ENCODE peak calls at places on chromosomes 3 and 15, in four cellular contexts. Y is stomach; J is effector CD4-positive, alpha-beta T cell; O is ACHN. B is an unnamed sample.

GRCh38 chr15:43792761-43793493 is 807 bp downstream of the SERF2 start:
- DNase-seq in Y (no peak), J (no peak), O (peak; percentile 16), B (peak; percentile 57)

GRCh38 chr15:60973637-60974415 is 255.3 kb downstream of the RORA start:
- DNase-seq in Y (no peak), J (no peak), O (no peak), B (peak; percentile 36)

GRCh38 chr3:182248349-182248880 is 536.7 kb downstream of the SOX2 start:
- DNase-seq in Y (no peak), J (no peak), O (peak; percentile 18), B (no peak)

GRCh38 chr3:149417174-149417573 is 39.7 kb upstream of the TM4SF1 start:
- DNase-seq in Y (no peak), J (no peak), O (peak; percentile 33), B (no peak)

GRCh38 chr15:33226559-33227181 is 32.2 kb upstream of the FMN1 start:
- DNase-seq in Y (peak; percentile 66), J (no peak), O (peak; percentile 88), B (peak; percentile 16)

GRCh38 chr3:32569540-32570425 is 875 bp downstream of the DYNC1LI1 start:
- DNase-seq in Y (peak; percentile 67), J (peak; percentile 26), O (peak; percentile 49), B (peak; percentile 27)

GRCh38 chr3:49733551-49733950 is 9.8 kb upstream of the GMPPB start:
- DNase-seq in Y (no peak), J (no peak), O (no peak), B (no peak)

GRCh38 chr15:96416934-96417759 is 86.6 kb downstream of the NR2F2 start:
- DNase-seq in Y (peak; percentile 60), J (no peak), O (peak; percentile 41), B (no peak)

GRCh38 chr15:25678498-25678865 is 184.6 kb downstream of the ATP10A start:
- DNase-seq in Y (no peak), J (no peak), O (no peak), B (no peak)

GRCh38 chr15:73851679-73852078 is 21.7 kb upstream of the TBC1D21 start:
- DNase-seq in Y (no peak), J (peak; percentile 6), O (peak; percentile 64), B (peak; percentile 59)

GRCh38 chr15:99123706-99124451 is 19.0 kb downstream of the SYNM start:
- DNase-seq in Y (peak; percentile 78), J (no peak), O (peak; percentile 95), B (peak; percentile 95)

GRCh38 chr3:187678869-187679268 is 8.7 kb upstream of the SST start:
- DNase-seq in Y (peak; percentile 37), J (no peak), O (peak; percentile 44), B (peak; percentile 77)

GRCh38 chr3:58005662-58006061 is 2.6 kb upstream of the FLNB start:
- DNase-seq in Y (no peak), J (no peak), O (no peak), B (peak; percentile 80)

GRCh38 chr15:62403164-62403809 is 238.2 kb upstream of the C2CD4B start:
- DNase-seq in Y (no peak), J (no peak), O (peak; percentile 53), B (peak; percentile 88)

GRCh38 chr3:156211583-156211982 is 91.2 kb downstream of the KCNAB1 start:
- DNase-seq in Y (no peak), J (no peak), O (no peak), B (no peak)

GRCh38 chr3:107367353-107367752 is 9.9 kb upstream of the CCDC54 start:
- DNase-seq in Y (no peak), J (no peak), O (peak; percentile 49), B (peak; percentile 57)

GRCh38 chr15:57694264-57694663 is 12.2 kb upstream of the POLR2M start:
- DNase-seq in Y (no peak), J (no peak), O (no peak), B (no peak)

GRCh38 chr3:185362850-185363661 is at the start of gene MAP3K13:
- DNase-seq in Y (peak; percentile 82), J (peak; percentile 2), O (peak; percentile 91), B (peak; percentile 93)

GRCh38 chr3:41489205-41489604 is 289.9 kb downstream of the CTNNB1 start:
- DNase-seq in Y (no peak), J (no peak), O (no peak), B (no peak)

GRCh38 chr15:58038426-58039106 is 26.9 kb downstream of the ALDH1A2 start:
- DNase-seq in Y (peak; percentile 52), J (no peak), O (no peak), B (no peak)

GRCh38 chr3:12194669-12195161 is 36.0 kb upstream of the TIMP4 start:
- DNase-seq in Y (peak; percentile 66), J (no peak), O (peak; percentile 85), B (no peak)

GRCh38 chr3:124730920-124731297 is 657 bp downstream of the UMPS start:
- DNase-seq in Y (no peak), J (no peak), O (no peak), B (no peak)

GRCh38 chr15:89917442-89918085 is 4.8 kb upstream of the ARPIN start:
- DNase-seq in Y (no peak), J (no peak), O (no peak), B (no peak)

GRCh38 chr3:120652896-120653545 is 29.0 kb downstream of the HGD start:
- DNase-seq in Y (peak; percentile 60), J (no peak), O (no peak), B (no peak)

GRCh38 chr15:57973534-57973933 is 92.0 kb downstream of the ALDH1A2 start:
- DNase-seq in Y (no peak), J (no peak), O (no peak), B (no peak)

GRCh38 chr15:88651971-88652370 is 13.2 kb downstream of the ISG20 start:
- DNase-seq in Y (no peak), J (no peak), O (no peak), B (no peak)

GRCh38 chr15:57972801-57973311 is 92.7 kb downstream of the ALDH1A2 start:
- DNase-seq in Y (no peak), J (no peak), O (no peak), B (no peak)

GRCh38 chr3:133562376-133562775 is 11.1 kb upstream of the CDV3 start:
- DNase-seq in Y (no peak), J (no peak), O (no peak), B (no peak)

GRCh38 chr15:91456251-91456718 is 356.2 kb downstream of the SV2B start:
- DNase-seq in Y (no peak), J (no peak), O (peak; percentile 70), B (no peak)

GRCh38 chr15:61582092-61582491 is 353.0 kb upstream of the RORA start:
- DNase-seq in Y (no peak), J (no peak), O (no peak), B (no peak)

GRCh38 chr15:99704444-99704838 is 28.8 kb downstream of the LYSMD4 start:
- DNase-seq in Y (no peak), J (peak; percentile 34), O (peak; percentile 83), B (peak; percentile 59)

GRCh38 chr15:69557340-69558137 is 104.9 kb downstream of the RPLP1 start:
- DNase-seq in Y (peak; percentile 37), J (no peak), O (peak; percentile 94), B (peak; percentile 93)

GRCh38 chr15:69591905-69592508 is 139.4 kb downstream of the RPLP1 start:
- DNase-seq in Y (no peak), J (no peak), O (no peak), B (no peak)

GRCh38 chr3:18386274-18386673 is 38.9 kb downstream of the SATB1 start:
- DNase-seq in Y (no peak), J (no peak), O (no peak), B (no peak)

GRCh38 chr3:133330043-133330442 is 69.8 kb upstream of the BFSP2 start:
- DNase-seq in Y (no peak), J (no peak), O (no peak), B (no peak)

GRCh38 chr15:50145451-50145872 is 26.4 kb upstream of the ATP8B4 start:
- DNase-seq in Y (no peak), J (no peak), O (peak; percentile 88), B (peak; percentile 75)

GRCh38 chr3:195063596-195064193 is 207.3 kb downstream of the XXYLT1 start:
- DNase-seq in Y (peak; percentile 47), J (no peak), O (no peak), B (no peak)

GRCh38 chr15:91348812-91349500 is 248.9 kb downstream of the SV2B start:
- DNase-seq in Y (no peak), J (no peak), O (no peak), B (peak; percentile 13)

GRCh38 chr3:71726106-71726505 is 904 bp upstream of the EIF4E3 start:
- DNase-seq in Y (no peak), J (peak; percentile 36), O (no peak), B (no peak)

B was measured in AG08395.